ENCODE peak calls at places on chromosomes 1 and 21, in ten cellular contexts. U is prostate gland, Q is pancreas, M is fibroblast of the aortic adventitia, D is right atrium auricular region, V is heart left ventricle, K is psoas muscle, A is Calu3, L is MM.1S, W is IMR-90. B is an unnamed sample.

GRCh38 chr1:38848069-38848468 is 11.5 kb downstream of the RRAGC start:
- DNase-seq in U (no peak), Q (no peak), M (no peak), D (no peak), V (no peak), K (no peak), A (no peak), L (no peak), W (no peak), B (no peak)

GRCh38 chr1:116855788-116856187 is 53.9 kb upstream of the PTGFRN start:
- DNase-seq in U (no peak), Q (no peak), M (peak; percentile 79), D (no peak), V (no peak), K (no peak), A (no peak), L (no peak), W (peak; percentile 39), B (peak; percentile 50)

GRCh38 chr1:158931055-158931737 is at the start of gene PYHIN1:
- DNase-seq in U (no peak), Q (no peak), M (no peak), D (no peak), V (no peak), K (no peak), A (no peak), L (peak; percentile 21), W (no peak), B (no peak)

GRCh38 chr1:179706339-179706941 is 36.7 kb upstream of the FAM163A start:
- DNase-seq in U (peak; percentile 24), Q (no peak), M (peak; percentile 77), D (no peak), V (peak; percentile 56), K (no peak), A (peak; percentile 77), L (peak; percentile 67), W (peak; percentile 67), B (peak; percentile 84)

GRCh38 chr1:180542530-180543171 is 16.1 kb upstream of the OVAAL start:
- DNase-seq in U (no peak), Q (no peak), M (peak; percentile 51), D (no peak), V (no peak), K (no peak), A (no peak), L (no peak), W (peak; percentile 43), B (peak; percentile 66)

GRCh38 chr1:214439352-214440119 is 111.9 kb downstream of the PTPN14 start:
- DNase-seq in U (peak; percentile 78), Q (no peak), M (no peak), D (no peak), V (no peak), K (peak; percentile 21), A (peak; percentile 64), L (peak; percentile 96), W (peak; percentile 97), B (peak; percentile 54)

GRCh38 chr1:180353930-180354329 is 123.9 kb downstream of the LHX4 start:
- DNase-seq in U (no peak), Q (no peak), M (no peak), D (no peak), V (no peak), K (no peak), A (no peak), L (no peak), W (no peak), B (no peak)

GRCh38 chr1:10378071-10378841 is 20.6 kb upstream of the PGD start:
- DNase-seq in U (no peak), Q (no peak), M (peak; percentile 75), D (no peak), V (no peak), K (peak; percentile 53), A (no peak), L (no peak), W (peak; percentile 95), B (peak; percentile 98)

GRCh38 chr1:36223996-36224536 is at the start of gene THRAP3:
- DNase-seq in U (peak; percentile 100), Q (peak; percentile 97), M (peak; percentile 99), D (peak; percentile 100), V (peak; percentile 100), K (peak; percentile 99), A (peak; percentile 100), L (peak; percentile 99), W (peak; percentile 99), B (peak; percentile 100)
- TF ChIP-seq CTCF in U (no peak), Q (no peak), M (no peak), D (no peak), V (no peak), K (no peak), A (no peak), L (no peak), W (no peak), B (no peak)

DNA sequence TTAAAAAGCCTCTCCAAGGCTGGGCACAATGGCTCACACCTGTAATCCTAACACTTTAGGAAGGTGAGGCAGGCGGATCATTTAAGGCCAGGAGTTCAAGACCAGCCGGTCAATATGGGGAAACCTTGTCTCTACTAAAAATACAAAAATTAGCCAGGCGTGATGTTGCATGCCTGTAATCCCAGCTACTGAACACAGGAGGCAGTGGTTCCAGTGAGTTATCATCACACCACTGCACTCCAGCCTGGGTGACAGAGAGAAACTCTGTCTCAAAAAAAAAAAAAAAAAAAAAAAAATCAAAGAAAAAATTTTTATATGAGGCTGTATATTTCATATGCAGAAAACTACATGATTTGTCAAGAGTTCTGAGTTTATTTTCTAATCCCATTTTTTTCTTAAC is 1107.1 kb upstream of the TMPRSS15 start:
- DNase-seq in U (no peak), Q (no peak), M (no peak), D (no peak), V (no peak), K (no peak), A (no peak), L (no peak), W (no peak), B (peak; percentile 12)
- TF ChIP-seq CTCF in U (no peak), Q (no peak), M (no peak), D (no peak), V (no peak), K (no peak), A (no peak), L (no peak), W (no peak), B (peak; percentile 21)

GRCh38 chr1:36097693-36098585 is 9.2 kb downstream of the ADPRS start:
- DNase-seq in U (no peak), Q (no peak), M (no peak), D (no peak), V (no peak), K (no peak), A (no peak), L (no peak), W (no peak), B (no peak)

GRCh38 chr1:36095760-36096405 is 7.2 kb downstream of the ADPRS start:
- DNase-seq in U (no peak), Q (no peak), M (peak; percentile 23), D (no peak), V (no peak), K (no peak), A (no peak), L (no peak), W (no peak), B (no peak)

GRCh38 chr1:36094621-36095061 is 5.9 kb downstream of the ADPRS start:
- DNase-seq in U (no peak), Q (peak; percentile 41), M (peak; percentile 66), D (no peak), V (no peak), K (no peak), A (no peak), L (no peak), W (no peak), B (no peak)

GRCh38 chr1:36098650-36099365 is 10.1 kb downstream of the ADPRS start:
- DNase-seq in U (no peak), Q (no peak), M (no peak), D (no peak), V (no peak), K (no peak), A (no peak), L (no peak), W (no peak), B (no peak)

GRCh38 chr1:36096500-36097412 is 8.1 kb downstream of the ADPRS start:
- DNase-seq in U (no peak), Q (no peak), M (no peak), D (no peak), V (no peak), K (no peak), A (peak; percentile 37), L (no peak), W (peak; percentile 5), B (no peak)
- TF ChIP-seq CTCF in U (no peak), Q (no peak), M (no peak), D (no peak), V (no peak), K (no peak), A (no peak), L (no peak), W (peak; percentile 29), B (peak; percentile 31)

GRCh38 chr21:42514883-42515228 is 1.2 kb downstream of the SLC37A1 start:
- DNase-seq in U (no peak), Q (no peak), M (no peak), D (peak; percentile 57), V (no peak), K (no peak), A (no peak), L (no peak), W (no peak), B (no peak)

GRCh38 chr21:42513985-42514882 is 582 bp downstream of the SLC37A1 start:
- DNase-seq in U (no peak), Q (peak; percentile 85), M (peak; percentile 9), D (no peak), V (peak; percentile 56), K (peak; percentile 46), A (peak; percentile 40), L (no peak), W (no peak), B (no peak)

GRCh38 chr21:42512346-42513034 is 1.2 kb upstream of the SLC37A1 start:
- DNase-seq in U (no peak), Q (no peak), M (no peak), D (peak; percentile 47), V (no peak), K (no peak), A (no peak), L (no peak), W (no peak), B (no peak)

GRCh38 chr21:42515708-42516502 is 2.3 kb downstream of the SLC37A1 start:
- DNase-seq in U (peak; percentile 79), Q (no peak), M (no peak), D (no peak), V (no peak), K (no peak), A (peak; percentile 65), L (no peak), W (no peak), B (no peak)

DNA sequence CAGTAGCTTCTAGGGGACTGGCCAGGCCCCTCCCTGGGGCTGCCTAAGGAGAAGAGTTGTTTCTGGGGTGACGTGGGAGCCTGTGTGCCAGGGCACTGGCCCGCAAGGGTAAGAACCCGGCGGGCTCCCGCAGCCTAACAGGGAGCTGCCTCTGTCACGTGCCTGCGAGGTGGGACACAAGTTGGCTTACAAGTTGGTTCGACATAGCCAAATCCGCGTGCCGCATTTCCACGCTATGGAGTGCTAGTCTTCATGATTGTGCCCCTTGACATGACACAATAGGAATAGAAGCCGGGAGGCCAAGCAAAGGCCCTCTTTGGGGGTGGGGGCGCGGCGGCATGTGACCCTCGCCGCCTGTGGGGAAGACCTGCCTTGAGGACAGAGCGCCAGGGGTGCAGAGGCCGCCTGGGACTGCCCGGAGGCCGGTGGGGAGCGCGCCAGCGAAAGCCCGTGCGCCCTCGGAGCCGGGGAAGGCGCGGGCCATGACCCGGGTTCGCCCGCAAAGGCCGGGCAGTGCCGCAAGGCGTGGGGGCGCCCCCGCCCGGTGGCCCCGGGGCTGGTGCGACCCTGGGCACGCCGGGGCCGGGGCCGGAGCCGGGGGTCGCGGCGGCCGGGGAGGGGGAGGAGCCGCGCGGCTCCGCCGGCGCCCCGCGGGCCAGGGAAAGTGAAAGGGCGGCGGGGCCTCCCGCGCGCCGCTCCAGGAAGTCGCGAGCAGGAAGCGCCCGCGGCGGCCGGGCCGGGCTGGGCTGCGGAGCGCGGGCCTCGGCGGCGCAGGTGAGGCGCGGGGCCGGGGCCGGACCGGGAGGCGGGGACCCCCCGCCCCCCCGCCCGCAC is at the start of gene SLC37A1:
- DNase-seq in U (no peak), Q (peak; percentile 79), M (no peak), D (no peak), V (peak; percentile 30), K (peak; percentile 38), A (peak; percentile 35), L (peak; percentile 32), W (no peak), B (no peak)
- TF ChIP-seq CTCF in U (no peak), Q (no peak), M (no peak), D (no peak), V (no peak), K (no peak), A (no peak), L (no peak), W (no peak), B (no peak)